ENCODE peak calls at places on chromosomes 13 and 19, in eight cellular contexts. K is PC-9; G is Calu3; A is astrocyte of the spinal cord; M is left ventricle myocardium inferior; N is fibroblast of pulmonary artery; V is thoracic aorta; L is activated CD8-positive, alpha-beta T cell treated with anti-CD3 and anti-CD28 coated beads for 36 hours. T is an unnamed sample.

GRCh38 chr19:3995619-3996018 is 10.4 kb upstream of the EEF2 start:
- DNase-seq in K (peak), M (no peak), V (no peak), N (no peak), L (no peak), G (no peak), A (no peak), T (no peak)

GRCh38 chr19:46574533-46574932 is 26.6 kb upstream of the CALM3 start:
- DNase-seq in K (no peak), V (no peak), L (peak), N (no peak), G (no peak), M (no peak), A (no peak), T (peak)

GRCh38 chr13:95288899-95289500 is 12.3 kb downstream of the ABCC4 start:
- DNase-seq in V (no peak), N (no peak), G (no peak), M (no peak), A (no peak), L (no peak), K (no peak), T (no peak)

GRCh38 chr13:30880756-30881155 is 25.3 kb upstream of the MEDAG start:
- DNase-seq in L (no peak), K (no peak), A (peak), N (peak), M (no peak), V (no peak), G (no peak), T (peak)

GRCh38 chr13:50512602-50513527 is 330.6 kb downstream of the DLEU7 start:
- DNase-seq in N (peak), M (peak), A (peak), G (peak), L (peak), K (no peak), V (no peak), T (peak)

GRCh38 chr13:73499685-73500084 is 440.9 kb downstream of the KLF5 start:
- DNase-seq in L (no peak), N (no peak), M (no peak), K (no peak), G (no peak), A (no peak), V (no peak), T (no peak)

GRCh38 chr19:3785938-3786824 is at the start of gene MATK:
- DNase-seq in A (no peak), N (no peak), V (no peak), G (no peak), L (peak), K (no peak), M (no peak), T (no peak)

GRCh38 chr19:30318936-30319335 is 53.2 kb upstream of the ZNF536 start:
- DNase-seq in K (no peak), G (no peak), L (no peak), A (no peak), M (no peak), N (no peak), V (no peak), T (no peak)

GRCh38 chr19:5131031-5131865 is 162.3 kb downstream of the KDM4B start:
- DNase-seq in N (no peak), A (no peak), V (no peak), G (no peak), K (no peak), M (no peak), L (peak), T (no peak)
- TF ChIP-seq CTCF in N (no peak), A (no peak), V (no peak), G (no peak), K (no peak), M (no peak), L (no peak), T (no peak)

GRCh38 chr19:57578487-57579205 is at the start of gene ZNF416:
- DNase-seq in G (peak), N (peak), K (peak), M (peak), V (peak), A (peak), L (peak), T (peak)
- TF ChIP-seq CTCF in G (no peak), N (peak), K (no peak), M (peak), V (no peak), A (peak), L (no peak), T (peak)

DNA sequence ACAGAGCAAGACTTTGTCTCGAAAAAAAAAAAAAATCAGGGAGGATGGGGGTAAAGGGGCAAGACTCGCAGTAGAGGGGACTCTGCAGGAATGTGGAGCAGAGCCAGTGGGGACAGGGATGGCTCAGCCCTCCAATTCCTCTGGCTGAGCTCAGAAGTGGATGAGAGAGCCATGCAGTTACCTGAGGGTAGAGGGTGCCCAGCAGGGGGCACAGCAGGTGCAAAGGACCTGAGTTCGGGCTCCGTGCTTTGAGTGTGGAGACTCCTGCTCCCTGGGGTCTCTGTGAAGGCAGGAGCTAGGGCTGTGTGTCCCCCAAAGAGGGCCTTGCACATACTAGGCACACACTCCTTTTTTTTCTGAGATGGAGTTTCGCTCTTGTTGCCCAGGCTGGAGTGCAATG is 7.7 kb downstream of the DOCK6 start:
- DNase-seq in L (no peak), N (no peak), M (no peak), A (no peak), G (no peak), K (no peak), V (no peak), T (no peak)
- TF ChIP-seq CTCF in L (no peak), N (no peak), M (peak), A (no peak), G (no peak), K (peak), V (no peak), T (peak)

GRCh38 chr13:66994498-66995365 is 235.4 kb downstream of the PCDH9 start:
- DNase-seq in K (no peak), A (no peak), M (no peak), G (no peak), L (no peak), N (no peak), V (no peak), T (no peak)
- TF ChIP-seq CTCF in K (no peak), A (no peak), M (no peak), G (no peak), L (no peak), N (no peak), V (no peak), T (no peak)

GRCh38 chr13:79081942-79082341 is 324.1 kb downstream of the RBM26 start:
- DNase-seq in L (no peak), N (no peak), A (no peak), V (no peak), M (no peak), G (no peak), K (no peak), T (no peak)

GRCh38 chr13:79085021-79085420 is 321.0 kb downstream of the RBM26 start:
- DNase-seq in A (no peak), G (no peak), N (no peak), L (no peak), K (no peak), V (no peak), M (no peak), T (no peak)

GRCh38 chr13:79075703-79076102 is 330.4 kb downstream of the RBM26 start:
- DNase-seq in N (no peak), K (no peak), V (no peak), L (no peak), M (no peak), A (no peak), G (no peak), T (no peak)

DNA sequence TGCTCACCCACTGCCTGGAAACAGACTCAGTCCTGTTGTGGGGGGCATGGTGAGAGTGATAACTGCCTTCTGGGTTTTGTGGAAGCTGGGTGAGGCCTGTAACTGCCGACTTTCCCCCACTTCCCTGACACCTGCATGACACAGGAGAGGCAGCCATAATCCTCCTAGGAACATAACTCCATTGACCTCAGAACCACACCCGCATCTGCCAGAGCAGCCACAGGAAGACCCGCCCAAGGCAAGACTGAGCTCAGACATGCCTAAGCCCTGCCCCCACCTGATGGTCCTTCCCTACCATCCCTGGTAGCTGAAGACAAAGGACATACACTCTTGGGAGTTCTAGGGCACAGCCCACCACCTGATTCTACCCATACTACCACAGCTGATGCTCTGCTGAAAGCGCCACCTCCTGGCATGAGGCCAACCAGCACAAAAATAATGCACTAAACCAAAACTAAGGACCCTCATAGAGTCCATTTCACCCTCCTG is 326.7 kb downstream of the RBM26 start:
- DNase-seq in M (no peak), A (no peak), V (no peak), G (no peak), L (no peak), K (no peak), N (no peak), T (no peak)
- TF ChIP-seq CTCF in M (no peak), A (no peak), V (no peak), G (no peak), L (no peak), K (no peak), N (no peak), T (no peak)

T was measured in choroid plexus epithelial cell.